ENCODE peak calls at places on chromosome 22, in four cellular contexts. W, F, O and L are unnamed samples.

GRCh38 chr22:49046546-49047305 is 780.9 kb downstream of the BRD1 start:
- DNase-seq in W (no peak), F (no peak), O (peak), L (no peak)

GRCh38 chr22:29706493-29706892 is 13.3 kb upstream of the CABP7 start:
- DNase-seq in W (no peak), F (no peak), O (no peak), L (no peak)

GRCh38 chr22:38834215-38834953 is 9.4 kb downstream of the NPTXR start:
- DNase-seq in W (no peak), F (peak), O (no peak), L (no peak)

GRCh38 chr22:50684986-50685385 is 12.4 kb downstream of the SHANK3 start:
- DNase-seq in W (no peak), F (peak), O (no peak), L (no peak)

GRCh38 chr22:48937032-48937639 is 890.5 kb downstream of the BRD1 start:
- DNase-seq in W (no peak), F (no peak), O (no peak), L (no peak)

GRCh38 chr22:19180740-19181410 is 2.3 kb upstream of the SLC25A1 start:
- DNase-seq in W (no peak), F (no peak), O (no peak), L (no peak)

GRCh38 chr22:25110846-25111578 is 88.6 kb upstream of the CRYBB3 start:
- DNase-seq in W (peak), F (peak), O (peak), L (peak)

GRCh38 chr22:18058770-18059169 is 19.0 kb upstream of the PEX26 start:
- DNase-seq in W (no peak), F (peak), O (no peak), L (no peak)

GRCh38 chr22:44180706-44181032 is at the start of gene PARVG:
- DNase-seq in W (no peak), F (no peak), O (no peak), L (no peak)